ENCODE peak calls at places on chromosomes 1 and 21, in four cellular contexts. P is H9, K is SJSA1, Q is RWPE1. S is an unnamed sample.

GRCh38 chr1:9078035-9078948 is 8.9 kb upstream of the SLC2A5 start:
- DNase-seq in P (no peak), K (no peak), Q (no peak), S (peak)

GRCh38 chr21:42861311-42862122 is 17.8 kb downstream of the WDR4 start:
- DNase-seq in P (no peak), K (no peak), Q (no peak), S (no peak)

GRCh38 chr1:224720216-224720615 is 104.1 kb downstream of the CNIH3 start:
- DNase-seq in P (peak), K (no peak), Q (no peak), S (no peak)

GRCh38 chr1:219247441-219247840 is 73.8 kb downstream of the LYPLAL1 start:
- DNase-seq in P (no peak), K (no peak), Q (no peak), S (no peak)

GRCh38 chr1:151251656-151252470 is 2.7 kb upstream of the PSMD4 start:
- DNase-seq in P (peak), K (peak), Q (peak), S (peak)

GRCh38 chr1:19078503-19078902 is 122.0 kb upstream of the IFFO2 start:
- DNase-seq in P (no peak), K (no peak), Q (no peak), S (no peak)

GRCh38 chr1:8965121-8965820 is 19.6 kb downstream of the CA6 start:
- DNase-seq in P (no peak), K (no peak), Q (no peak), S (peak)

GRCh38 chr1:65469889-65470340 is 49.4 kb downstream of the LEPR start:
- DNase-seq in P (no peak), K (no peak), Q (no peak), S (no peak)

GRCh38 chr1:11479375-11479979 is 522 bp downstream of the DISP3 start:
- DNase-seq in P (peak), K (no peak), Q (no peak), S (no peak)

GRCh38 chr1:53459321-53460175 is at the start of gene DMRTB1:
- DNase-seq in P (no peak), K (no peak), Q (no peak), S (no peak)

GRCh38 chr1:25023826-25024225 is 93.8 kb upstream of the RUNX3 start:
- DNase-seq in P (no peak), K (no peak), Q (no peak), S (no peak)
- H3K27ac ChIP-seq in P (no peak), K (no peak), Q (no peak), S (no peak)

GRCh38 chr1:40626383-40626770 is 39.1 kb downstream of the RIMS3 start:
- DNase-seq in P (no peak), K (no peak), Q (no peak), S (no peak)

GRCh38 chr1:40625476-40626382 is 39.8 kb downstream of the RIMS3 start:
- DNase-seq in P (no peak), K (no peak), Q (peak), S (peak)

GRCh38 chr1:40622051-40622450 is 43.4 kb downstream of the RIMS3 start:
- DNase-seq in P (peak), K (no peak), Q (no peak), S (no peak)

GRCh38 chr1:40622936-40623629 is 42.4 kb downstream of the RIMS3 start:
- DNase-seq in P (peak), K (no peak), Q (no peak), S (no peak)

GRCh38 chr1:40625076-40625475 is 40.4 kb downstream of the RIMS3 start:
- DNase-seq in P (peak), K (no peak), Q (no peak), S (peak)
- H3K27ac ChIP-seq in P (no peak), K (no peak), Q (no peak), S (no peak)

DNA sequence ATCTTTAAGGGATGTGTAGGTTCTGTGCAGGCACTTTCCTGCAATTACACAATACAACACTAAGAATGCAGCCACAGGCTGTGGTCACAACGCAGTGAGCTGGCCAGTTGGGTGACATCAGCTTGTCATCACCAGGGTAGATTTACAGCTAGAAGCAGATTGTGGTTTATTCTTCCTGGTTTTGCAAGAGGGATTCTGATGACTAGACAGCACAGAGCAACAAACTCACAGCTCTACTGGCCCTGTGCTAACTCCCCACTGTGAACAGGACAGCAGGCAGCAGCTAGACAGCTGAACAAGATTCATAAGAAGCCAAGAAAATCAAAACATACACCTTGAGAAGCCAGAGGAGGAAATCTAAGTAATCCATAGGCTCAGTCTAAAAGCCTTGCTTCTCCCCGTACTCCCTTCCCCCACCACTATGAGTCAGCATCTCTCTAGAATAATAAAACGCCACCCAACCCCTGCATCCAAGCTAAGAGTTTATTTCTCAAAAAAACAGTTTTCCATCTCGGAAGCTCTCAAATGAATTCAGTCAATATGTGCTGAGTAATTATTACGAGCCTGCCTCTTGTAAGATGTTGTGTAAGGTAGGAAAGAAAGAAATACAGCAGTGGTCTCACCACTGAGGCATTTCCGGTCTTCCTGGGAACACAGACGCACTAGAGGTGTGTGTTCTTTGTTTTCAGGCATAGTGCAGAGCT is 162.8 kb downstream of the NTPCR start:
- DNase-seq in P (peak), K (peak), Q (peak), S (peak)
- H3K27ac ChIP-seq in P (peak), K (peak), Q (peak), S (peak)

GRCh38 chr1:211764701-211765100 is 65.9 kb downstream of the LPGAT1 start:
- DNase-seq in P (no peak), K (no peak), Q (no peak), S (no peak)

GRCh38 chr1:211756471-211757020 is 74.0 kb downstream of the LPGAT1 start:
- DNase-seq in P (no peak), K (no peak), Q (no peak), S (no peak)

GRCh38 chr1:211762206-211762605 is 68.4 kb downstream of the LPGAT1 start:
- DNase-seq in P (no peak), K (no peak), Q (no peak), S (no peak)

DNA sequence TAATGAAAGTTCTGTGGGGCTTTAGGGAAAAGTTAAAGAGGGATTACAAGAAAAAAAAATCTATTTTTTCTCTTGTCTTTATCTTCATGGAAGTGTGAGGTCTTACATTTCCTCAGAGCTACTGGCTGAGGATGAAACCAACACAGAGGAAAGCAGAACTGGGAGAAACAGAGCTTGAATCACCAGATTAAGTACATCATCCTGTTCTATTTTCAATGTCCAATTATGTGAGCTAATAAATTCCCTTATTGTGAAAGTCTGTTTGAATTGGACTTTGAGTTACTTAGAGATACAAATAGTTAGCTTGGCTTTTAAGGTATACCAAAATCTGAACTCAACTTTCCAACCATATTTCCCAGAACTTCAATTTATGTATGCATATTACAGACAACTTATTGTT is 69.2 kb downstream of the LPGAT1 start:
- DNase-seq in P (no peak), K (no peak), Q (no peak), S (no peak)
- H3K27ac ChIP-seq in P (no peak), K (no peak), Q (no peak), S (no peak)

GRCh38 chr1:33471416-33471815 is 1.0 kb upstream of the ZSCAN20 start:
- DNase-seq in P (no peak), K (no peak), Q (no peak), S (no peak)

GRCh38 chr1:33472349-33472980 is at the start of gene ZSCAN20:
- DNase-seq in P (peak), K (peak), Q (peak), S (peak)

GRCh38 chr1:33468972-33469371 is 3.5 kb upstream of the ZSCAN20 start:
- DNase-seq in P (no peak), K (no peak), Q (no peak), S (no peak)

GRCh38 chr1:33468559-33468958 is 3.9 kb upstream of the ZSCAN20 start:
- DNase-seq in P (no peak), K (no peak), Q (no peak), S (no peak)

DNA sequence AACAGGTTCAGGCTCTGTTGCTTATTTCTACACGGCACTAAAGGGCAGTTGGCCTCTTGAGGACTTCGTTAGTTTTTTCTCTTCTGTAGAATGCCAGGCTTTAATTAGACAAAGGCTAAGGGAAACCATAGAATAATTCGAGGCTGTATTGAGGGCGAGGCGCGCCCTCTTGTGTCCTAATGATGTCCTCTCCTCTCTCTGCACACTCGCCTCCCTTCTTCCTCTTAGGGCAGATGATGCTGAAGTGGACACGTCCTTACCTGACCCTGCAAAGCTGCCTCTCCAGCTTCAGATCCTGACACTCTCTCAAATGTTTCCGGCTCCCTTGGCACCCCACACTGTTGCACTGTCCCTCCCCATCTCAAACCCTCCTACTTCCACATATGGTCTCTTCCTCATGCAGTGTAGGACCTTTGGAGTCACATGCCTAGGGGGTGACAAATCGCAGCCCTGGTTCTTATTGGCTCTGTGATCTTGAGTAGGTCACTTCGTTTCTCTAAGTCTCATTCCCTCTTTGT is 1.9 kb upstream of the ZSCAN20 start:
- DNase-seq in P (peak), K (peak), Q (peak), S (peak)
- H3K27ac ChIP-seq in P (no peak), K (no peak), Q (peak), S (peak)

DNA sequence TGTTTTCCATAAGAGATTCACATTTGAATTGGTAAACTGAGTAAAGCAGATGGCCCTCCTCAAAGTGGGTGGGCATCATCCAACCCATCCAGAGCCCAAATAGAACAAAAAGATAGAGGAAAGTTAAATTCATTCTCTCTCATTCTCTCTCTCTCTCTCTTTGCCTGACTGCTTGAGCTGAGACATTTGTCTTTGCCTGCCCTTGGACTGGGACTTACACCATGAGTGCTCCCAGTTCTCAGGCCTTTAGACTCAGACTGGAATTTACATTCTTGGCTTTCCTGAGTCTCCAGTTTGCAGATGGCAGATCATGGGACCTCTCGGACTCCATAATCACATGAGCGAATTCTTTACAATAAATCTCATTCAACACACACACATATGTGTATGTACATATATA is 69.6 kb downstream of the RGS13 start:
- DNase-seq in P (no peak), K (no peak), Q (no peak), S (no peak)
- H3K27ac ChIP-seq in P (no peak), K (no peak), Q (no peak), S (no peak)

GRCh38 chr1:221741971-221742554 is at the start of gene DUSP10:
- DNase-seq in P (peak), K (peak), Q (peak), S (peak)

GRCh38 chr1:221741364-221741970 is 422 bp downstream of the DUSP10 start:
- DNase-seq in P (no peak), K (no peak), Q (peak), S (peak)

GRCh38 chr1:221740260-221740830 is 1.5 kb downstream of the DUSP10 start:
- DNase-seq in P (no peak), K (no peak), Q (no peak), S (no peak)

GRCh38 chr1:221739677-221740025 is 2.2 kb downstream of the DUSP10 start:
- DNase-seq in P (no peak), K (no peak), Q (no peak), S (no peak)

DNA sequence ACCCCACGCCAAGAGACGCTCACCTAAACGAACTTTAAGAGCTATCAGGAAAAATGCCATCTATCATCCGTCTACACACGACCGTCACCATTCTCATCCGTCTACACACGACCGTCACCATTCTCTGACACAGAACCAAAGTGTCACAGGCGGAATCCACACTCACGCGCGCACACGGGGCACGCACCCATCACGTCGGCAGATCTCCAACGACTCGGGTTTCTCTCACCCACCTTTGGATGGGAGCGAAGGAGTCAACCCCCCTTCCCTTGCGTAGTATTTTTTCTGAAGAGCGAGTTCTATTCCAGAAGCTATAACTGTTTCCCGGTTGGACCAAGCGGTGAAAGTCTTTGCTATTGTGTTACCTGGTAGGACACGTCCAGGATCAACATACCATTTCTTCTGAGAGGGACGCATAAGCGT is 937 bp downstream of the DUSP10 start:
- DNase-seq in P (no peak), K (no peak), Q (peak), S (peak)
- H3K27ac ChIP-seq in P (no peak), K (peak), Q (peak), S (peak)